ENCODE peak calls at places on chromosomes 2 and 18, in six cellular contexts. D, B, V, P, T and C are unnamed samples.

GRCh38 chr18:46042571-46043123 is 29.4 kb downstream of the PSTPIP2 start:
- DNase-seq in D (no peak), B (peak), T (no peak), V (peak), P (no peak), C (peak)

GRCh38 chr2:122412360-122412759 is 656.9 kb downstream of the TSN start:
- DNase-seq in V (no peak), T (no peak), P (no peak), D (no peak), B (no peak), C (no peak)

GRCh38 chr2:64595397-64596160 is 58.1 kb downstream of the SERTAD2 start:
- DNase-seq in T (no peak), V (no peak), B (no peak), P (peak), D (no peak), C (no peak)

GRCh38 chr2:221501210-221501882 is 70.8 kb downstream of the EPHA4 start:
- DNase-seq in V (no peak), T (no peak), D (no peak), B (peak), P (no peak), C (no peak)

GRCh38 chr2:30759481-30759880 is 47.8 kb downstream of the CAPN13 start:
- DNase-seq in V (no peak), D (no peak), B (no peak), T (no peak), P (no peak), C (no peak)

GRCh38 chr2:240655931-240656886 is 26.5 kb downstream of the AQP12B start:
- DNase-seq in B (peak), V (peak), D (no peak), T (no peak), P (no peak), C (no peak)

GRCh38 chr2:181122601-181123000 is 142.2 kb downstream of the UBE2E3 start:
- DNase-seq in P (no peak), T (no peak), V (no peak), B (no peak), D (no peak), C (no peak)

GRCh38 chr2:37322368-37322767 is 2.3 kb downstream of the PRKD3 start:
- DNase-seq in V (peak), D (no peak), B (peak), T (no peak), P (no peak), C (no peak)

GRCh38 chr2:43579275-43579981 is 16.4 kb downstream of the THADA start:
- DNase-seq in B (no peak), D (no peak), T (no peak), P (no peak), V (peak), C (no peak)

GRCh38 chr2:98818164-98818563 is 87.2 kb upstream of the MGAT4A start:
- DNase-seq in V (no peak), B (no peak), P (no peak), D (no peak), T (no peak), C (no peak)

GRCh38 chr2:239807568-239807967 is 217.6 kb downstream of the NDUFA10 start:
- DNase-seq in B (no peak), V (no peak), P (no peak), T (no peak), D (no peak), C (no peak)

GRCh38 chr2:142280846-142281245 is 150.0 kb upstream of the LRP1B start:
- DNase-seq in B (no peak), P (no peak), V (no peak), T (no peak), D (no peak), C (no peak)

GRCh38 chr18:79011300-79011870 is 31.8 kb downstream of the SALL3 start:
- DNase-seq in B (no peak), V (no peak), P (no peak), D (no peak), T (no peak), C (no peak)

GRCh38 chr18:79988079-79988924 is at the start of gene TXNL4A:
- DNase-seq in B (peak), V (peak), P (no peak), D (peak), T (peak), C (no peak)

GRCh38 chr2:55051026-55051866 is 995 bp upstream of the RTN4 start:
- DNase-seq in P (peak), T (peak), B (peak), D (peak), V (peak), C (peak)

GRCh38 chr18:28176674-28176932 is 327 bp downstream of the CDH2 start:
- DNase-seq in D (peak), B (no peak), T (peak), P (no peak), V (no peak), C (no peak)

GRCh38 chr18:57439985-57440330 is 4.8 kb downstream of the ONECUT2 start:
- DNase-seq in B (no peak), T (no peak), P (no peak), D (no peak), V (no peak), C (no peak)

GRCh38 chr2:133603109-133603508 is 34.8 kb upstream of the NCKAP5 start:
- DNase-seq in P (no peak), V (no peak), T (no peak), D (no peak), B (no peak), C (no peak)

GRCh38 chr18:49170925-49171509 is 220.3 kb upstream of the SMAD7 start:
- DNase-seq in V (no peak), B (no peak), D (no peak), P (no peak), T (no peak), C (no peak)